ENCODE peak calls at places on chromosomes 4 and X, in nine cellular contexts. One of them, this sample, is unnamed.

GRCh38 chrX:45806410-45807121 is 605.9 kb upstream of the DIPK2B start:
- DNase-seq in dorsolateral prefrontal cortex: no peak
- DNase-seq in left colon: no peak
- DNase-seq in CD8-positive, alpha-beta T cell: peak; percentile 35
- DNase-seq in nephron progenitor cell: no peak
- DNase-seq in astrocyte of the spinal cord: peak; percentile 94
- DNase-seq in aorta: no peak
- DNase-seq in HFFc6: peak; percentile 83
- DNase-seq in C1 segment of cervical spinal cord: no peak
- DNase-seq in this sample: no peak

GRCh38 chr4:102572452-102572851 is 71.3 kb downstream of the NFKB1 start:
- DNase-seq in nephron progenitor cell: no peak
- DNase-seq in CD8-positive, alpha-beta T cell: no peak
- DNase-seq in dorsolateral prefrontal cortex: no peak
- DNase-seq in astrocyte of the spinal cord: no peak
- DNase-seq in HFFc6: no peak
- DNase-seq in aorta: no peak
- DNase-seq in C1 segment of cervical spinal cord: no peak
- DNase-seq in left colon: no peak
- DNase-seq in this sample: no peak

GRCh38 chr4:129526812-129527211 is 430.9 kb downstream of the C4orf33 start:
- DNase-seq in C1 segment of cervical spinal cord: no peak
- DNase-seq in aorta: no peak
- DNase-seq in astrocyte of the spinal cord: no peak
- DNase-seq in CD8-positive, alpha-beta T cell: no peak
- DNase-seq in HFFc6: no peak
- DNase-seq in dorsolateral prefrontal cortex: no peak
- DNase-seq in left colon: no peak
- DNase-seq in nephron progenitor cell: no peak
- DNase-seq in this sample: no peak

GRCh38 chr4:127126718-127127117 is 506.0 kb upstream of the INTU start:
- DNase-seq in left colon: no peak
- DNase-seq in HFFc6: no peak
- DNase-seq in dorsolateral prefrontal cortex: no peak
- DNase-seq in astrocyte of the spinal cord: no peak
- DNase-seq in nephron progenitor cell: no peak
- DNase-seq in CD8-positive, alpha-beta T cell: no peak
- DNase-seq in C1 segment of cervical spinal cord: no peak
- DNase-seq in aorta: no peak
- DNase-seq in this sample: no peak

GRCh38 chr4:84085986-84086385 is 413.1 kb downstream of the NKX6-1 start:
- DNase-seq in HFFc6: no peak
- DNase-seq in CD8-positive, alpha-beta T cell: no peak
- DNase-seq in C1 segment of cervical spinal cord: no peak
- DNase-seq in astrocyte of the spinal cord: no peak
- DNase-seq in dorsolateral prefrontal cortex: no peak
- DNase-seq in nephron progenitor cell: no peak
- DNase-seq in aorta: no peak
- DNase-seq in left colon: no peak
- DNase-seq in this sample: no peak

GRCh38 chrX:82757614-82758013 is 750.5 kb upstream of the POU3F4 start:
- DNase-seq in nephron progenitor cell: no peak
- DNase-seq in astrocyte of the spinal cord: peak; percentile 55
- DNase-seq in HFFc6: no peak
- DNase-seq in CD8-positive, alpha-beta T cell: no peak
- DNase-seq in C1 segment of cervical spinal cord: no peak
- DNase-seq in aorta: no peak
- DNase-seq in dorsolateral prefrontal cortex: no peak
- DNase-seq in left colon: no peak
- DNase-seq in this sample: no peak

GRCh38 chrX:68999351-68999750 is 165.9 kb downstream of the PJA1 start:
- DNase-seq in dorsolateral prefrontal cortex: no peak
- DNase-seq in astrocyte of the spinal cord: peak; percentile 22
- DNase-seq in CD8-positive, alpha-beta T cell: no peak
- DNase-seq in left colon: no peak
- DNase-seq in HFFc6: no peak
- DNase-seq in nephron progenitor cell: no peak
- DNase-seq in C1 segment of cervical spinal cord: no peak
- DNase-seq in aorta: no peak
- DNase-seq in this sample: no peak

GRCh38 chr4:116880625-116881024 is 204.8 kb downstream of the TRAM1L1 start:
- DNase-seq in HFFc6: no peak
- DNase-seq in aorta: no peak
- DNase-seq in astrocyte of the spinal cord: no peak
- DNase-seq in left colon: no peak
- DNase-seq in CD8-positive, alpha-beta T cell: no peak
- DNase-seq in C1 segment of cervical spinal cord: no peak
- DNase-seq in nephron progenitor cell: no peak
- DNase-seq in dorsolateral prefrontal cortex: no peak
- DNase-seq in this sample: no peak

This sample was measured in naive thymus-derived CD4-positive, alpha-beta T cell.